ENCODE peak calls at places on chromosome 17, in five cellular contexts. H is tibial nerve, Y is prostate gland, S is A549, D is adrenal gland. Z is an unnamed sample. For H3K4me1, the result is how much of the 10 kb centered on the place peaks cover.

GRCh38 chr17:310111-311010 is 42.2 kb downstream of the RPH3AL start:
- DNase-seq in Y (no peak), H (no peak), S (no peak), D (no peak), Z (no peak)

GRCh38 chr17:50192116-50192872 is 9.1 kb downstream of the COL1A1 start:
- DNase-seq in H (no peak), Y (no peak), D (no peak), S (no peak), Z (no peak)

GRCh38 chr17:40319651-40320550 is 10.9 kb downstream of the RARA start:
- DNase-seq in D (no peak), S (no peak), H (no peak), Y (no peak), Z (no peak)

GRCh38 chr17:76039121-76039520 is 12.0 kb upstream of the EVPL start:
- DNase-seq in D (no peak), Y (no peak), H (no peak), S (no peak), Z (no peak)

GRCh38 chr17:29108806-29109476 is 66.0 kb downstream of the PIPOX start:
- DNase-seq in S (no peak), D (no peak), Y (no peak), H (no peak), Z (no peak)

GRCh38 chr17:76467366-76467765 is at the start of gene AANAT:
- DNase-seq in D (no peak), H (no peak), S (no peak), Y (no peak), Z (peak)

GRCh38 chr17:66451188-66452149 is 149.1 kb downstream of the PRKCA start:
- DNase-seq in S (peak), D (no peak), Y (no peak), H (no peak), Z (no peak)

GRCh38 chr17:36578671-36579070 is 13.0 kb upstream of the DHRS11 start:
- DNase-seq in D (no peak), Y (no peak), S (no peak), H (no peak), Z (no peak)

GRCh38 chr17:70270554-70270953 is 101.2 kb downstream of the KCNJ2 start:
- DNase-seq in Y (no peak), H (no peak), S (no peak), D (no peak), Z (no peak)

GRCh38 chr17:37247825-37248224 is 128.0 kb upstream of the C17orf78 start:
- DNase-seq in S (no peak), Y (no peak), H (no peak), D (no peak), Z (no peak)

DNA sequence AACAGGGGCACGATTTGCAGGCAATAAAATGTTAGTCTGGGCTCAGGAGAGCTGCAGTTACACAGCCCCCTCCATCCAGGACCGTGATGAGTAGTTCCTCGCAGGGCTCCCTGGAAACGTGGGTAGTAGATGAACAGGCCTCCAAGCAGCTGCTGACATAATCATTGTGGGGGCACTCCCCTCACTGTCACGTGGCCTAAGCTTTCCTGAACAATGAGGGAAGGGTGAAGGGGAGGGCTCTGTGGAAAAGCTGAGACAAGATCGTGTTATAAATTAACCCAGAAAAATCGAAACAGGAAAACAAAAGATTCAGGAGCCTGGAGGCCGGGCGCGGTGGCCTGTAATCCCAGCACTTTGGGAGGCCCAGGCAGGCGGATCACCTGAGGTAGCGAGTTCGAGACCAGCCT is 1.3 kb upstream of the PER1 start:
- DNase-seq in Y (no peak), D (peak), H (peak), S (peak), Z (peak)
- TF ChIP-seq POLR2A in Y (peak), D (peak), H (peak), S (no peak), Z (peak)

GRCh38 chr17:77864234-77865108 is 94.0 kb upstream of the TNRC6C start:
- DNase-seq in S (no peak), H (no peak), D (no peak), Y (no peak), Z (no peak)
- H3K4me1 ChIP-seq in S (under half), H (under half), D (under half), Y (under half), Z (under half)

DNA sequence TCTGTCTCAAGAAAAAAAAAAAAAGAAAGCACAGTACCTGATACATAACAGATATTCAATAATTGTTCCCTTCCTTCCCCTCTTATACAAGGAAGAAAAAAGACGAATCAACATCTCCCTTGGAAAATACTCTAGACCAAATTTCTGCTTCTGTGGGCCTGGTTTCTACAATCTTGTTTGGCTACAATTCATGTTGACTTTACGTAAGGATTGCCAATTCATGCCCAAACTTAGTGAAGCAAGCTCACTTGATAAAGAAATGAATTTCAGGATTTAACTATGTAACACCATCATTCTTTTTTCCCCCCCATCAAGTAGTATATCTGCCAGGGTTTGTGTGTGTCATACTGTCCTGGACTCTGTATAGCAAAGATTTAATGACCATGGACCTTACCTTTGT is 134.2 kb upstream of the TBX2 start:
- DNase-seq in S (no peak), Y (no peak), H (no peak), D (no peak), Z (no peak)
- TF ChIP-seq POLR2A in S (no peak), Y (no peak), H (no peak), D (no peak), Z (no peak)

GRCh38 chr17:48048321-48049140 is at the start of gene NFE2L1:
- DNase-seq in H (peak), Y (peak), D (peak), S (peak), Z (peak)
- H3K4me1 ChIP-seq in H (under half), Y (under half), D (half or more), S (half or more), Z (under half)

GRCh38 chr17:81865733-81866439 is 5.3 kb downstream of the ARHGDIA start:
- DNase-seq in D (peak), H (no peak), S (no peak), Y (no peak), Z (no peak)
- TF ChIP-seq POLR2A in D (no peak), H (no peak), S (no peak), Y (no peak), Z (no peak)

DNA sequence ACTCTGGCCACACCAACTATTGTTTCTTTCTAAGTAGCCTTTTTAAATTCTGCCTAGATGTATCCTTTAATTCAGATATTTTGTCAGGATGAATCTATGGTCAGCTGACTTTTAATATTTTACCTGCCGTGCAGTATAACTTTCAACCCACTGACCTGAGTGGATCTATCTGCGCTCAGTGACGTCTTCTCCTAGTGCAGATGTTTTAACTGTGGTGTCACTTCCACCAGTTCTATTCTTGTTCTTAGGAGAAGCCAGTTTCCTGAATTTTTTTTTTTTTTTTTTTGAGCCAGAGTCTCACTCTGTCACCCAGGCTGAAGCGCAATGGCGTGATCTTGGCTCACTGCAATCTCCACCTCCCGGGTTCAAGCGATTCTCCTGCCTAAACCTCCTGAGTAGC is 5.0 kb upstream of the TM4SF5 start:
- DNase-seq in Y (no peak), H (no peak), D (no peak), S (no peak), Z (no peak)
- H3K4me1 ChIP-seq in Y (under half), H (under half), D (under half), S (under half), Z (under half)